ENCODE peak calls at places on chromosomes 3 and 15, in seven cellular contexts. A is cerebellar cortex; I is naive thymus-derived CD8-positive, alpha-beta T cell; L is T-helper 2 cell treated with Interferon-gamma antibody and Interleukin-4, amounts not matched to agents 5 μg/mL and 100 μg/mL, for 36 hours; R is posterior vena cava; P is ELR; D is stimulated activated CD8-positive, alpha-beta memory T cell treated with anti-CD3 and anti-CD28 coated beads, Interleukin-4, amount 100 ng/mL, for 4 hours. S is an unnamed sample.

GRCh38 chr3:49122886-49123545 is 2.4 kb upstream of the USP19 start:
- DNase-seq in A (no peak), I (no peak), L (no peak), R (no peak), P (no peak), D (no peak), S (no peak)

GRCh38 chr15:39135989-39136388 is 444.9 kb upstream of the THBS1 start:
- DNase-seq in A (no peak), I (no peak), L (no peak), R (no peak), P (peak), D (no peak), S (no peak)

GRCh38 chr3:194328080-194328571 is 23.0 kb downstream of the CPN2 start:
- DNase-seq in A (no peak), I (peak), L (peak), R (no peak), P (peak), D (no peak), S (peak)

GRCh38 chr3:11944052-11944673 is 60.0 kb upstream of the SYN2 start:
- DNase-seq in A (peak), I (no peak), L (no peak), R (no peak), P (peak), D (no peak), S (no peak)

GRCh38 chr3:22960326-22960984 is 242.7 kb upstream of the UBE2E2 start:
- DNase-seq in A (peak), I (no peak), L (no peak), R (no peak), P (peak), D (no peak), S (peak)

GRCh38 chr15:82613764-82614163 is 33.4 kb downstream of the CPEB1 start:
- DNase-seq in A (no peak), I (no peak), L (no peak), R (peak), P (no peak), D (no peak), S (no peak)

GRCh38 chr15:101110681-101111569 is 140.9 kb downstream of the CHSY1 start:
- DNase-seq in A (no peak), I (no peak), L (no peak), R (peak), P (no peak), D (no peak), S (no peak)

GRCh38 chr3:42865256-42865655 is 10.4 kb downstream of the CYP8B1 start:
- DNase-seq in A (no peak), I (no peak), L (no peak), R (peak), P (no peak), D (no peak), S (no peak)

GRCh38 chr3:167899090-167899489 is 163.6 kb downstream of the SERPINI1 start:
- DNase-seq in A (no peak), I (no peak), L (no peak), R (no peak), P (no peak), D (no peak), S (no peak)

GRCh38 chr3:118540826-118541225 is 493.8 kb downstream of the IGSF11 start:
- DNase-seq in A (no peak), I (no peak), L (no peak), R (no peak), P (no peak), D (no peak), S (no peak)

GRCh38 chr3:69740103-69741021 is 1.1 kb downstream of the MITF start:
- DNase-seq in A (peak), I (no peak), L (no peak), R (no peak), P (peak), D (no peak), S (peak)

GRCh38 chr3:116140100-116140689 is 305.1 kb downstream of the LSAMP start:
- DNase-seq in A (no peak), I (no peak), L (no peak), R (no peak), P (peak), D (no peak), S (peak)

GRCh38 chr15:70029297-70029701 is 68.4 kb downstream of the TLE3 start:
- DNase-seq in A (no peak), I (no peak), L (no peak), R (peak), P (no peak), D (no peak), S (no peak)

GRCh38 chr3:115918900-115919299 is 295.6 kb downstream of the GAP43 start:
- DNase-seq in A (no peak), I (no peak), L (no peak), R (no peak), P (no peak), D (no peak), S (no peak)

GRCh38 chr15:68360716-68361115 is 71.2 kb downstream of the ITGA11 start:
- DNase-seq in A (no peak), I (no peak), L (no peak), R (no peak), P (no peak), D (no peak), S (no peak)

GRCh38 chr3:190673157-190673556 is 159.3 kb downstream of the IL1RAP start:
- DNase-seq in A (no peak), I (no peak), L (no peak), R (no peak), P (no peak), D (no peak), S (no peak)

GRCh38 chr3:73784647-73785420 is 160.1 kb upstream of the PDZRN3 start:
- DNase-seq in A (no peak), I (no peak), L (no peak), R (no peak), P (peak), D (no peak), S (no peak)

GRCh38 chr3:183253961-183254815 is 1.1 kb downstream of the B3GNT5 start:
- DNase-seq in A (no peak), I (peak), L (peak), R (peak), P (peak), D (no peak), S (no peak)

GRCh38 chr3:155208183-155208582 is 85.3 kb downstream of the STRIT1 start:
- DNase-seq in A (no peak), I (no peak), L (no peak), R (no peak), P (no peak), D (no peak), S (no peak)